ENCODE peak calls at places on chromosomes 11 and 22, in seven cellular contexts. Q is hippocampal formation, S is germinal center, X is M059J, J is endothelial cell, A is amygdala, M is ELF-1. G is an unnamed sample.

GRCh38 chr11:117072517-117073218 is 25.6 kb downstream of the SIK3 start:
- DNase-seq in Q (no peak), S (no peak), X (peak), J (no peak), A (no peak), M (no peak), G (peak)

GRCh38 chr11:81449588-81450155 is 1284.0 kb downstream of the FAM181B start:
- DNase-seq in Q (no peak), S (no peak), X (no peak), J (no peak), A (no peak), M (no peak), G (no peak)

GRCh38 chr22:33867118-33867863 is 53.0 kb downstream of the LARGE1 start:
- DNase-seq in Q (no peak), S (no peak), X (peak), J (no peak), A (no peak), M (no peak), G (no peak)

GRCh38 chr22:50012201-50013181 is at the start of gene IL17REL:
- DNase-seq in Q (no peak), S (no peak), X (no peak), J (peak), A (no peak), M (peak), G (no peak)

GRCh38 chr22:37854946-37855345 is 5.7 kb downstream of the EIF3L start:
- DNase-seq in Q (no peak), S (no peak), X (no peak), J (no peak), A (no peak), M (no peak), G (no peak)

GRCh38 chr11:64358536-64358906 is 441 bp upstream of the RPS6KA4 start:
- DNase-seq in Q (no peak), S (no peak), X (no peak), J (no peak), A (no peak), M (no peak), G (no peak)

GRCh38 chr11:69209936-69210659 is 54.4 kb downstream of the SMIM38 start:
- DNase-seq in Q (no peak), S (no peak), X (peak), J (no peak), A (no peak), M (no peak), G (no peak)

GRCh38 chr11:21174781-21175180 is 505.4 kb downstream of the NELL1 start:
- DNase-seq in Q (no peak), S (no peak), X (no peak), J (no peak), A (no peak), M (no peak), G (no peak)

GRCh38 chr22:44311855-44312170 is 938 bp downstream of the SHISAL1 start:
- DNase-seq in Q (no peak), S (no peak), X (peak), J (no peak), A (no peak), M (no peak), G (no peak)

GRCh38 chr11:133940034-133940433 is 16.7 kb downstream of the IGSF9B start:
- DNase-seq in Q (no peak), S (no peak), X (no peak), J (no peak), A (no peak), M (no peak), G (no peak)

GRCh38 chr22:44847380-44847779 is 95.0 kb downstream of the ARHGAP8 start:
- DNase-seq in Q (no peak), S (no peak), X (no peak), J (no peak), A (no peak), M (no peak), G (no peak)

GRCh38 chr11:70105755-70106571 is 27.8 kb downstream of the ANO1 start:
- DNase-seq in Q (no peak), S (no peak), X (no peak), J (no peak), A (no peak), M (peak), G (no peak)

GRCh38 chr11:131423715-131424114 is 53.3 kb downstream of the NTM start:
- DNase-seq in Q (no peak), S (no peak), X (peak), J (no peak), A (no peak), M (peak), G (no peak)

GRCh38 chr22:17477401-17477833 is 85.9 kb upstream of the SLC25A18 start:
- DNase-seq in Q (no peak), S (no peak), X (no peak), J (no peak), A (no peak), M (peak), G (no peak)

GRCh38 chr11:127485541-127485940 is 485.0 kb upstream of the KIRREL3 start:
- DNase-seq in Q (no peak), S (no peak), X (peak), J (no peak), A (no peak), M (no peak), G (no peak)

GRCh38 chr22:37746366-37747089 is 49.7 kb downstream of the TRIOBP start:
- DNase-seq in Q (no peak), S (no peak), X (peak), J (peak), A (no peak), M (no peak), G (no peak)

GRCh38 chr11:12680246-12680939 is 6.2 kb downstream of the TEAD1 start:
- DNase-seq in Q (peak), S (no peak), X (peak), J (peak), A (peak), M (peak), G (peak)